ENCODE peak calls at places on chromosomes 6 and 20, in four cellular contexts. One of them, this sample, is unnamed.

GRCh38 chr20:51610761-51611624 is 68.5 kb upstream of the NFATC2 start:
- DNase-seq in RWPE1: no peak
- DNase-seq in K562: no peak
- DNase-seq in PC-9: no peak
- DNase-seq in this sample: no peak

GRCh38 chr6:19988555-19988954 is 151.4 kb downstream of the ID4 start:
- DNase-seq in RWPE1: peak
- DNase-seq in K562: peak
- DNase-seq in PC-9: no peak
- DNase-seq in this sample: peak

GRCh38 chr6:37624606-37625574 is 72.8 kb downstream of the MDGA1 start:
- DNase-seq in RWPE1: peak
- DNase-seq in K562: no peak
- DNase-seq in PC-9: peak
- DNase-seq in this sample: no peak

GRCh38 chr6:42450314-42451145 is 1.2 kb downstream of the TRERF1 start:
- DNase-seq in RWPE1: peak
- DNase-seq in K562: no peak
- DNase-seq in PC-9: no peak
- DNase-seq in this sample: no peak

GRCh38 chr20:48986899-48987298 is 59.2 kb upstream of the CSE1L start:
- DNase-seq in RWPE1: peak
- DNase-seq in K562: peak
- DNase-seq in PC-9: no peak
- DNase-seq in this sample: no peak

GRCh38 chr6:111478749-111479148 is 4.3 kb downstream of the REV3L start:
- DNase-seq in RWPE1: peak
- DNase-seq in K562: peak
- DNase-seq in PC-9: peak
- DNase-seq in this sample: peak

GRCh38 chr20:8267009-8267408 is 134.9 kb downstream of the PLCB1 start:
- DNase-seq in RWPE1: no peak
- DNase-seq in K562: no peak
- DNase-seq in PC-9: no peak
- DNase-seq in this sample: no peak

GRCh38 chr6:57262491-57262890 is 40.4 kb upstream of the RAB23 start:
- DNase-seq in RWPE1: no peak
- DNase-seq in K562: no peak
- DNase-seq in PC-9: no peak
- DNase-seq in this sample: no peak

GRCh38 chr6:42979523-42980177 is 669 bp upstream of the PEX6 start:
- DNase-seq in RWPE1: peak
- DNase-seq in K562: no peak
- DNase-seq in PC-9: no peak
- DNase-seq in this sample: no peak

GRCh38 chr6:167825759-167826229 is 917 bp upstream of the AFDN start:
- DNase-seq in RWPE1: peak
- DNase-seq in K562: peak
- DNase-seq in PC-9: no peak
- DNase-seq in this sample: no peak

GRCh38 chr6:128519132-128519930 is 1.1 kb downstream of the PTPRK start:
- DNase-seq in RWPE1: peak
- DNase-seq in K562: no peak
- DNase-seq in PC-9: peak
- DNase-seq in this sample: no peak

GRCh38 chr6:14046476-14047068 is 71.0 kb upstream of the CD83 start:
- DNase-seq in RWPE1: peak
- DNase-seq in K562: peak
- DNase-seq in PC-9: peak
- DNase-seq in this sample: peak

GRCh38 chr20:57388953-57389694 is 2.1 kb upstream of the RBM38 start:
- DNase-seq in RWPE1: peak
- DNase-seq in K562: peak
- DNase-seq in PC-9: peak
- DNase-seq in this sample: no peak

GRCh38 chr20:53343433-53343832 is 250.2 kb downstream of the ZNF217 start:
- DNase-seq in RWPE1: no peak
- DNase-seq in K562: no peak
- DNase-seq in PC-9: no peak
- DNase-seq in this sample: no peak

GRCh38 chr6:20554326-20554725 is 20.1 kb downstream of the CDKAL1 start:
- DNase-seq in RWPE1: no peak
- DNase-seq in K562: no peak
- DNase-seq in PC-9: no peak
- DNase-seq in this sample: no peak

GRCh38 chr6:127690588-127690987 is 113.6 kb downstream of the C6orf58 start:
- DNase-seq in RWPE1: no peak
- DNase-seq in K562: no peak
- DNase-seq in PC-9: no peak
- DNase-seq in this sample: no peak

GRCh38 chr6:57013501-57013900 is 33.0 kb upstream of the KIAA1586 start:
- DNase-seq in RWPE1: peak
- DNase-seq in K562: peak
- DNase-seq in PC-9: no peak
- DNase-seq in this sample: no peak

GRCh38 chr6:28004350-28005123 is 47.5 kb downstream of the OR2B6 start:
- DNase-seq in RWPE1: no peak
- DNase-seq in K562: peak
- DNase-seq in PC-9: no peak
- DNase-seq in this sample: no peak

GRCh38 chr6:14910692-14911547 is 334.9 kb upstream of the JARID2 start:
- DNase-seq in RWPE1: no peak
- DNase-seq in K562: no peak
- DNase-seq in PC-9: no peak
- DNase-seq in this sample: no peak

GRCh38 chr6:131754088-131754487 is 43.3 kb upstream of the CTAGE9 start:
- DNase-seq in RWPE1: no peak
- DNase-seq in K562: no peak
- DNase-seq in PC-9: peak
- DNase-seq in this sample: no peak

GRCh38 chr6:133286765-133287164 is 45.6 kb downstream of the EYA4 start:
- DNase-seq in RWPE1: no peak
- DNase-seq in K562: peak
- DNase-seq in PC-9: no peak
- DNase-seq in this sample: no peak

GRCh38 chr6:130150906-130151305 is 71.8 kb downstream of the SAMD3 start:
- DNase-seq in RWPE1: no peak
- DNase-seq in K562: peak
- DNase-seq in PC-9: no peak
- DNase-seq in this sample: no peak

GRCh38 chr6:128508588-128509296 is 11.7 kb downstream of the PTPRK start:
- DNase-seq in RWPE1: peak
- DNase-seq in K562: no peak
- DNase-seq in PC-9: peak
- DNase-seq in this sample: no peak

GRCh38 chr6:21922086-21922485 is 328.5 kb downstream of the SOX4 start:
- DNase-seq in RWPE1: no peak
- DNase-seq in K562: no peak
- DNase-seq in PC-9: no peak
- DNase-seq in this sample: no peak

GRCh38 chr6:41577356-41577864 is 31.2 kb downstream of the FOXP4 start:
- DNase-seq in RWPE1: no peak
- DNase-seq in K562: no peak
- DNase-seq in PC-9: no peak
- DNase-seq in this sample: no peak

GRCh38 chr6:139146317-139146726 is 11.4 kb downstream of the HECA start:
- DNase-seq in RWPE1: no peak
- DNase-seq in K562: no peak
- DNase-seq in PC-9: no peak
- DNase-seq in this sample: no peak

GRCh38 chr20:44586289-44586911 is 4.0 kb downstream of the PKIG start:
- DNase-seq in RWPE1: no peak
- DNase-seq in K562: no peak
- DNase-seq in PC-9: no peak
- DNase-seq in this sample: no peak

GRCh38 chr20:34083137-34083536 is 28.9 kb downstream of the EIF2S2 start:
- DNase-seq in RWPE1: peak
- DNase-seq in K562: peak
- DNase-seq in PC-9: no peak
- DNase-seq in this sample: peak

GRCh38 chr6:90502866-90503407 is 83.9 kb downstream of the MAP3K7 start:
- DNase-seq in RWPE1: no peak
- DNase-seq in K562: peak
- DNase-seq in PC-9: peak
- DNase-seq in this sample: no peak

GRCh38 chr6:27811383-27811782 is 100.8 kb downstream of the OR2B2 start:
- DNase-seq in RWPE1: no peak
- DNase-seq in K562: peak
- DNase-seq in PC-9: no peak
- DNase-seq in this sample: no peak

GRCh38 chr6:28158318-28158717 is 16.6 kb downstream of the ZKSCAN8 start:
- DNase-seq in RWPE1: no peak
- DNase-seq in K562: no peak
- DNase-seq in PC-9: no peak
- DNase-seq in this sample: no peak

GRCh38 chr6:79946242-79946641 is 1.1 kb downstream of the ELOVL4 start:
- DNase-seq in RWPE1: peak
- DNase-seq in K562: no peak
- DNase-seq in PC-9: no peak
- DNase-seq in this sample: no peak

GRCh38 chr6:108555399-108556052 is 5.2 kb upstream of the FOXO3 start:
- DNase-seq in RWPE1: peak
- DNase-seq in K562: no peak
- DNase-seq in PC-9: no peak
- DNase-seq in this sample: no peak

GRCh38 chr20:59365611-59366284 is 65.3 kb downstream of the EDN3 start:
- DNase-seq in RWPE1: no peak
- DNase-seq in K562: no peak
- DNase-seq in PC-9: no peak
- DNase-seq in this sample: no peak

GRCh38 chr20:63036266-63036665 is 29.5 kb upstream of the BHLHE23 start:
- DNase-seq in RWPE1: no peak
- DNase-seq in K562: no peak
- DNase-seq in PC-9: no peak
- DNase-seq in this sample: no peak

GRCh38 chr6:148497256-148497655 is 154.6 kb downstream of the SASH1 start:
- DNase-seq in RWPE1: no peak
- DNase-seq in K562: no peak
- DNase-seq in PC-9: no peak
- DNase-seq in this sample: no peak

GRCh38 chr20:49297605-49298530 is 20.0 kb upstream of the ZNFX1 start:
- DNase-seq in RWPE1: no peak
- DNase-seq in K562: no peak
- DNase-seq in PC-9: no peak
- DNase-seq in this sample: no peak

GRCh38 chr20:24676978-24677370 is 207.5 kb downstream of the SYNDIG1 start:
- DNase-seq in RWPE1: no peak
- DNase-seq in K562: no peak
- DNase-seq in PC-9: no peak
- DNase-seq in this sample: no peak

GRCh38 chr20:5991623-5992441 is 41.4 kb downstream of the MCM8 start:
- DNase-seq in RWPE1: no peak
- DNase-seq in K562: no peak
- DNase-seq in PC-9: no peak
- DNase-seq in this sample: no peak

GRCh38 chr20:5990946-5991345 is 40.5 kb downstream of the MCM8 start:
- DNase-seq in RWPE1: no peak
- DNase-seq in K562: no peak
- DNase-seq in PC-9: no peak
- DNase-seq in this sample: no peak

GRCh38 chr20:5989539-5989938 is 39.1 kb downstream of the MCM8 start:
- DNase-seq in RWPE1: no peak
- DNase-seq in K562: no peak
- DNase-seq in PC-9: no peak
- DNase-seq in this sample: no peak

DNA sequence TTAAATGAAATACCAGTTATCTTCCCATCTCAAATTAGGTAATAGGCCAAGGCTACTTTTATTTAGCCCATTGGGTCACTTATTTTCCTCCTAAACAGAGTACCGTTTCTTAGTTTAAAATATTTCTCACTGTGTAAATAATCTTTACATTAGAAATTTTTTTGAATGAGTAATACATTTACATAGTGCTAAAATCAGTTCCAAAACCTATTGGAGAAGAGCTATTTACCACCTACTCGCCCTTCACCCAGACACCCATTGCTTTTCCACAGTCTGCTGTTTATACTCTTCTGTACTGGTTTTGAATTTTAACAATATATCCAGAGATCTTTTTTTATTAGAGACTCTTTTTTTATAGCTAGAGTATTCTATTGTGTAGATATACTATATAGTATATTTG is 36.9 kb downstream of the MCM8 start:
- DNase-seq in RWPE1: no peak
- DNase-seq in K562: no peak
- DNase-seq in PC-9: no peak
- DNase-seq in this sample: no peak
- TF ChIP-seq CTCF in RWPE1: no peak
- TF ChIP-seq CTCF in K562: no peak
- TF ChIP-seq CTCF in PC-9: no peak
- TF ChIP-seq CTCF in this sample: no peak

GRCh38 chr6:52364480-52365166 is 2.7 kb downstream of the PAQR8 start:
- DNase-seq in RWPE1: no peak
- DNase-seq in K562: no peak
- DNase-seq in PC-9: no peak
- DNase-seq in this sample: no peak

GRCh38 chr6:52368002-52368401 is 6.1 kb downstream of the PAQR8 start:
- DNase-seq in RWPE1: no peak
- DNase-seq in K562: no peak
- DNase-seq in PC-9: no peak
- DNase-seq in this sample: no peak

GRCh38 chr6:52365317-52365716 is 3.4 kb downstream of the PAQR8 start:
- DNase-seq in RWPE1: no peak
- DNase-seq in K562: no peak
- DNase-seq in PC-9: no peak
- DNase-seq in this sample: no peak

GRCh38 chr6:52363222-52363867 is 1.4 kb downstream of the PAQR8 start:
- DNase-seq in RWPE1: no peak
- DNase-seq in K562: peak
- DNase-seq in PC-9: no peak
- DNase-seq in this sample: no peak

GRCh38 chr6:52365871-52366540 is 4.1 kb downstream of the PAQR8 start:
- DNase-seq in RWPE1: no peak
- DNase-seq in K562: no peak
- DNase-seq in PC-9: no peak
- DNase-seq in this sample: no peak
- TF ChIP-seq CTCF in RWPE1: no peak
- TF ChIP-seq CTCF in K562: no peak
- TF ChIP-seq CTCF in PC-9: no peak
- TF ChIP-seq CTCF in this sample: no peak

GRCh38 chr6:142047934-142048592 is 84.7 kb upstream of the GJE1 start:
- DNase-seq in RWPE1: no peak
- DNase-seq in K562: no peak
- DNase-seq in PC-9: no peak
- DNase-seq in this sample: no peak

GRCh38 chr6:142051404-142051803 is 81.3 kb upstream of the GJE1 start:
- DNase-seq in RWPE1: no peak
- DNase-seq in K562: no peak
- DNase-seq in PC-9: no peak
- DNase-seq in this sample: no peak

GRCh38 chr6:142048593-142048980 is 84.1 kb upstream of the GJE1 start:
- DNase-seq in RWPE1: no peak
- DNase-seq in K562: no peak
- DNase-seq in PC-9: no peak
- DNase-seq in this sample: no peak

GRCh38 chr6:142045380-142046270 is 87.1 kb upstream of the GJE1 start:
- DNase-seq in RWPE1: peak
- DNase-seq in K562: no peak
- DNase-seq in PC-9: no peak
- DNase-seq in this sample: no peak
- TF ChIP-seq CTCF in RWPE1: peak
- TF ChIP-seq CTCF in K562: no peak
- TF ChIP-seq CTCF in PC-9: peak
- TF ChIP-seq CTCF in this sample: peak

GRCh38 chr6:47310131-47310480 is 401 bp upstream of the TNFRSF21 start:
- DNase-seq in RWPE1: no peak
- DNase-seq in K562: no peak
- DNase-seq in PC-9: no peak
- DNase-seq in this sample: no peak
- TF ChIP-seq CTCF in RWPE1: no peak
- TF ChIP-seq CTCF in K562: no peak
- TF ChIP-seq CTCF in PC-9: no peak
- TF ChIP-seq CTCF in this sample: no peak

This sample was measured in LNCaP clone FGC.